ENCODE peak calls at places on chromosomes 11 and 22, in six cellular contexts. N is uterus, Q is spleen, X is lung, D is NCI-H524 treated with DMSO at 0.1 percent for 48 hours, C is M059J. J is an unnamed sample.

GRCh38 chr11:13923182-13923581 is 39.3 kb upstream of the SPON1 start:
- DNase-seq in N (no peak), Q (no peak), X (no peak), D (no peak), C (no peak), J (no peak)

GRCh38 chr11:129894281-129895125 is 875 bp downstream of the NFRKB start:
- DNase-seq in N (no peak), Q (no peak), X (no peak), D (no peak), C (peak; percentile 20), J (no peak)

GRCh38 chr22:49214976-49215375 is 612.7 kb downstream of the BRD1 start:
- DNase-seq in N (peak; percentile 5), Q (peak; percentile 27), X (no peak), D (no peak), C (no peak), J (no peak)

GRCh38 chr11:100890779-100891178 is 203.7 kb downstream of the ARHGAP42 start:
- DNase-seq in N (no peak), Q (no peak), X (no peak), D (no peak), C (peak; percentile 92), J (no peak)

GRCh38 chr11:124285610-124286344 is 28.0 kb downstream of the OR8D1 start:
- DNase-seq in N (no peak), Q (no peak), X (no peak), D (no peak), C (peak; percentile 90), J (no peak)

GRCh38 chr11:61621917-61622585 is 41.2 kb upstream of the SYT7 start:
- DNase-seq in N (no peak), Q (no peak), X (no peak), D (no peak), C (no peak), J (no peak)

GRCh38 chr11:65185869-65186341 is 4.2 kb downstream of the CAPN1 start:
- DNase-seq in N (no peak), Q (no peak), X (no peak), D (no peak), C (no peak), J (no peak)

GRCh38 chr11:73141309-73142127 is 600 bp downstream of the FCHSD2 start:
- DNase-seq in N (peak; percentile 72), Q (peak; percentile 95), X (peak; percentile 71), D (no peak), C (peak; percentile 78), J (peak; percentile 74)

GRCh38 chr11:93685196-93685595 is 23.7 kb downstream of the CEP295 start:
- DNase-seq in N (no peak), Q (no peak), X (no peak), D (no peak), C (no peak), J (no peak)

GRCh38 chr11:109939176-109939810 is 153.9 kb upstream of the ZC3H12C start:
- DNase-seq in N (no peak), Q (no peak), X (peak; percentile 40), D (peak; percentile 34), C (peak; percentile 91), J (no peak)

GRCh38 chr11:93686226-93686625 is 24.7 kb downstream of the CEP295 start:
- DNase-seq in N (no peak), Q (no peak), X (no peak), D (no peak), C (no peak), J (no peak)

GRCh38 chr11:86515297-86516094 is 140.8 kb downstream of the CCDC81 start:
- DNase-seq in N (peak; percentile 27), Q (no peak), X (no peak), D (no peak), C (peak; percentile 98), J (no peak)

GRCh38 chr11:86940122-86940777 is 14.9 kb downstream of the FZD4 start:
- DNase-seq in N (peak; percentile 76), Q (no peak), X (no peak), D (no peak), C (no peak), J (no peak)

GRCh38 chr11:95187730-95188129 is 43.3 kb downstream of the SESN3 start:
- DNase-seq in N (no peak), Q (no peak), X (no peak), D (no peak), C (no peak), J (no peak)

GRCh38 chr11:8719260-8720190 is 36.9 kb downstream of the RPL27A start:
- DNase-seq in N (peak; percentile 71), Q (no peak), X (no peak), D (no peak), C (peak; percentile 98), J (peak; percentile 83)

GRCh38 chr11:119724956-119725355 is 4.0 kb downstream of the NECTIN1 start:
- DNase-seq in N (no peak), Q (no peak), X (no peak), D (no peak), C (no peak), J (no peak)

J was measured in right atrium auricular region.